ENCODE peak calls at places on chromosomes 6 and 20, in five cellular contexts. M, Q, O, N and L are unnamed samples.

GRCh38 chr6:168524644-168525043 is 83.7 kb downstream of the SMOC2 start:
- DNase-seq in M (no peak), Q (no peak), O (no peak), N (no peak), L (no peak)

GRCh38 chr6:145544031-145544430 is 191.3 kb downstream of the EPM2A start:
- DNase-seq in M (no peak), Q (no peak), O (no peak), N (no peak), L (no peak)

GRCh38 chr6:85461806-85462185 is 11.9 kb downstream of the NT5E start:
- DNase-seq in M (no peak), Q (no peak), O (no peak), N (no peak), L (no peak)

GRCh38 chr6:88910922-88911778 is 52.3 kb downstream of the RNGTT start:
- DNase-seq in M (no peak), Q (no peak), O (no peak), N (no peak), L (no peak)

GRCh38 chr6:169404828-169405227 is 151.2 kb upstream of the THBS2 start:
- DNase-seq in M (no peak), Q (no peak), O (no peak), N (no peak), L (no peak)

GRCh38 chr6:137764464-137764863 is 102.6 kb upstream of the TNFAIP3 start:
- DNase-seq in M (no peak), Q (no peak), O (no peak), N (no peak), L (no peak)

GRCh38 chr6:37122861-37123260 is 47.1 kb upstream of the PIM1 start:
- DNase-seq in M (no peak), Q (no peak), O (no peak), N (no peak), L (no peak)

GRCh38 chr20:62706857-62707256 is 1.8 kb upstream of the NTSR1 start:
- DNase-seq in M (no peak), Q (no peak), O (no peak), N (no peak), L (no peak)

GRCh38 chr20:2237059-2237458 is 58.7 kb upstream of the TGM3 start:
- DNase-seq in M (no peak), Q (no peak), O (no peak), N (peak; percentile 77), L (no peak)

GRCh38 chr6:5838656-5839396 is 167.9 kb downstream of the NRN1 start:
- DNase-seq in M (no peak), Q (no peak), O (no peak), N (no peak), L (no peak)

GRCh38 chr6:18207949-18208348 is 52.7 kb downstream of the KDM1B start:
- DNase-seq in M (no peak), Q (no peak), O (no peak), N (no peak), L (no peak)

GRCh38 chr6:67165606-67166005 is 1458.6 kb upstream of the EYS start:
- DNase-seq in M (no peak), Q (no peak), O (no peak), N (no peak), L (no peak)

GRCh38 chr6:104182811-104183210 is 676.9 kb downstream of the HACE1 start:
- DNase-seq in M (no peak), Q (no peak), O (no peak), N (no peak), L (no peak)

GRCh38 chr6:41878246-41878645 is 16.9 kb downstream of the USP49 start:
- DNase-seq in M (no peak), Q (no peak), O (no peak), N (no peak), L (no peak)

GRCh38 chr6:136464874-136465273 is 85.3 kb downstream of the MAP7 start:
- DNase-seq in M (no peak), Q (no peak), O (no peak), N (no peak), L (no peak)

GRCh38 chr6:35052694-35053565 is 88.2 kb downstream of the TCP11 start:
- DNase-seq in M (no peak), Q (no peak), O (no peak), N (peak; percentile 66), L (no peak)

GRCh38 chr20:4811661-4812181 is 90.0 kb downstream of the PRND start:
- DNase-seq in M (no peak), Q (peak; percentile 55), O (peak; percentile 72), N (no peak), L (peak; percentile 51)

GRCh38 chr6:14544689-14545088 is 427.1 kb downstream of the CD83 start:
- DNase-seq in M (no peak), Q (no peak), O (no peak), N (no peak), L (no peak)

GRCh38 chr20:6185268-6185667 is 62.4 kb upstream of the FERMT1 start:
- DNase-seq in M (no peak), Q (no peak), O (no peak), N (no peak), L (no peak)

GRCh38 chr6:26388014-26388413 is 5.1 kb downstream of the BTN2A2 start:
- DNase-seq in M (peak; percentile 49), Q (no peak), O (no peak), N (no peak), L (no peak)

GRCh38 chr6:165227644-165228329 is 81.6 kb downstream of the C6orf118 start:
- DNase-seq in M (no peak), Q (no peak), O (no peak), N (no peak), L (no peak)

GRCh38 chr20:35708502-35708901 is 9.3 kb downstream of the ROMO1 start:
- DNase-seq in M (no peak), Q (no peak), O (no peak), N (no peak), L (no peak)

GRCh38 chr6:12718025-12718424 is 1.5 kb downstream of the PHACTR1 start:
- DNase-seq in M (peak; percentile 33), Q (no peak), O (no peak), N (no peak), L (no peak)

GRCh38 chr20:25309395-25310267 is 61.7 kb downstream of the PYGB start:
- DNase-seq in M (no peak), Q (no peak), O (no peak), N (peak; percentile 80), L (no peak)

GRCh38 chr6:30700340-30700739 is 9.6 kb upstream of the NRM start:
- DNase-seq in M (peak; percentile 29), Q (no peak), O (no peak), N (no peak), L (no peak)

GRCh38 chr6:137863126-137863996 is 3.7 kb upstream of the TNFAIP3 start:
- DNase-seq in M (no peak), Q (no peak), O (no peak), N (no peak), L (no peak)

GRCh38 chr6:89680150-89680549 is 41.6 kb upstream of the LYRM2 start:
- DNase-seq in M (no peak), Q (no peak), O (no peak), N (no peak), L (no peak)

GRCh38 chr6:25369450-25370086 is 90.4 kb downstream of the CARMIL1 start:
- DNase-seq in M (no peak), Q (no peak), O (no peak), N (no peak), L (no peak)

GRCh38 chr6:122116912-122117663 is 282.4 kb upstream of the HSF2 start:
- DNase-seq in M (no peak), Q (no peak), O (no peak), N (no peak), L (no peak)

GRCh38 chr6:133549252-133549925 is 308.2 kb downstream of the EYA4 start:
- DNase-seq in M (no peak), Q (no peak), O (no peak), N (no peak), L (no peak)

GRCh38 chr6:35073211-35073610 is 67.9 kb downstream of the TCP11 start:
- DNase-seq in M (no peak), Q (no peak), O (no peak), N (peak; percentile 49), L (no peak)